ENCODE peak calls at places on chromosomes 4 and X, in four cellular contexts. G, B, H and O are unnamed samples.

GRCh38 chrX:112696506-112696905 is 16.8 kb upstream of the LHFPL1 start:
- DNase-seq in H (no peak), B (no peak), G (no peak), O (no peak)

GRCh38 chr4:13966241-13967195 is 339.0 kb upstream of the BOD1L1 start:
- DNase-seq in B (peak), H (no peak), G (no peak), O (peak)

GRCh38 chrX:77785400-77785745 is 643 bp downstream of the ATRX start:
- DNase-seq in G (no peak), H (peak), B (peak), O (peak)

GRCh38 chr4:86973668-86974067 is 38.9 kb downstream of the AFF1 start:
- DNase-seq in G (no peak), B (no peak), H (no peak), O (no peak)

GRCh38 chr4:85170241-85170640 is 203.8 kb upstream of the WDFY3 start:
- DNase-seq in B (no peak), H (no peak), G (no peak), O (no peak)

GRCh38 chrX:40086569-40087335 is 11.0 kb downstream of the BCOR start:
- DNase-seq in G (no peak), H (no peak), B (no peak), O (no peak)

GRCh38 chrX:129833153-129834004 is 10.3 kb downstream of the ZDHHC9 start:
- DNase-seq in H (no peak), G (no peak), B (peak), O (peak)

GRCh38 chr4:24244663-24245519 is 339.5 kb downstream of the DHX15 start:
- DNase-seq in B (peak), G (no peak), H (no peak), O (no peak)

GRCh38 chrX:154352466-154352865 is 22.0 kb downstream of the FLNA start:
- DNase-seq in B (no peak), G (peak), H (no peak), O (no peak)

GRCh38 chrX:53031380-53031779 is 17.2 kb upstream of the GPR173 start:
- DNase-seq in B (no peak), H (no peak), G (no peak), O (no peak)

GRCh38 chr4:8343967-8344331 is 74.4 kb downstream of the HTRA3 start:
- DNase-seq in G (no peak), H (no peak), B (no peak), O (no peak)

GRCh38 chr4:34046580-34046979 is 2197.7 kb downstream of the ARAP2 start:
- DNase-seq in B (peak), H (no peak), G (no peak), O (peak)

GRCh38 chr4:169275180-169275579 is 4.4 kb upstream of the SH3RF1 start:
- DNase-seq in B (no peak), H (no peak), G (no peak), O (no peak)

GRCh38 chr4:23654791-23655190 is 235.1 kb downstream of the PPARGC1A start:
- DNase-seq in G (no peak), H (no peak), B (peak), O (peak)

GRCh38 chr4:125780159-125780558 is 465.4 kb downstream of the FAT4 start:
- DNase-seq in G (no peak), B (peak), H (no peak), O (peak)

GRCh38 chrX:109890910-109891502 is 111.9 kb upstream of the TMEM164 start:
- DNase-seq in H (peak), G (peak), B (peak), O (peak)

GRCh38 chr4:147361726-147362125 is 119.2 kb upstream of the EDNRA start:
- DNase-seq in B (peak), H (no peak), G (no peak), O (peak)

GRCh38 chr4:189792819-189793618 is 147.7 kb upstream of the FRG1 start:
- DNase-seq in B (peak), H (peak), G (peak), O (peak)

GRCh38 chr4:86968477-86969015 is 33.7 kb downstream of the AFF1 start:
- DNase-seq in G (no peak), H (no peak), B (peak), O (peak)

GRCh38 chr4:117968606-117969005 is 65.7 kb upstream of the NDST3 start:
- DNase-seq in G (no peak), B (no peak), H (no peak), O (no peak)

GRCh38 chr4:78691333-78691732 is 84.8 kb upstream of the BMP2K start:
- DNase-seq in G (no peak), H (no peak), B (no peak), O (peak)

GRCh38 chr4:53055274-53055673 is 193.2 kb downstream of the RASL11B start:
- DNase-seq in B (peak), G (no peak), H (no peak), O (peak)

GRCh38 chrX:53356186-53356585 is 66.3 kb downstream of the SMC1A start:
- DNase-seq in G (no peak), B (no peak), H (no peak), O (peak)

GRCh38 chrX:153769865-153770605 is 6.0 kb downstream of the PLXNB3 start:
- DNase-seq in B (no peak), G (peak), H (no peak), O (no peak)